ENCODE peak calls at places on chromosomes 12 and 14, in eight cellular contexts. K is A172; A is cardiac fibroblast; G is stimulated activated CD4-positive, alpha-beta T cell treated with anti-CD3 and anti-CD28 coated beads, TNF-alpha, amount 100 ng/mL, for 48 hours; Q is T-helper 2 cell; M is endothelial cell; P is SHP77; E is astrocyte. W is an unnamed sample.

GRCh38 chr12:72330291-72330690 is 58.1 kb downstream of the TRHDE start:
- DNase-seq in K (no peak), A (no peak), G (no peak), Q (no peak), M (no peak), P (no peak), E (peak), W (no peak)

GRCh38 chr12:17076335-17076734 is 470.4 kb upstream of the LMO3 start:
- DNase-seq in K (peak), A (no peak), G (no peak), Q (no peak), M (no peak), P (peak), E (peak), W (no peak)

GRCh38 chr14:85579957-85580356 is 50.0 kb downstream of the FLRT2 start:
- DNase-seq in K (no peak), A (no peak), G (no peak), Q (no peak), M (no peak), P (no peak), E (peak), W (no peak)

GRCh38 chr12:110555509-110556406 is 27.4 kb downstream of the PPTC7 start:
- DNase-seq in K (peak), A (peak), G (no peak), Q (no peak), M (no peak), P (no peak), E (peak), W (no peak)

GRCh38 chr12:75790219-75790618 is 241.4 kb downstream of the PHLDA1 start:
- DNase-seq in K (peak), A (no peak), G (no peak), Q (peak), M (no peak), P (no peak), E (no peak), W (no peak)

GRCh38 chr12:65937806-65938205 is 113.5 kb downstream of the HMGA2 start:
- DNase-seq in K (no peak), A (no peak), G (no peak), Q (no peak), M (no peak), P (no peak), E (no peak), W (no peak)

GRCh38 chr12:88325828-88326214 is 183.7 kb downstream of the TMTC3 start:
- DNase-seq in K (no peak), A (peak), G (no peak), Q (no peak), M (no peak), P (no peak), E (peak), W (no peak)

GRCh38 chr14:76589246-76589645 is 172.0 kb upstream of the VASH1 start:
- DNase-seq in K (peak), A (no peak), G (no peak), Q (no peak), M (no peak), P (no peak), E (no peak), W (peak)

W was measured in K562.